ENCODE peak calls at places on chromosomes 4 and X, in four cellular contexts. B is lower lobe of right lung, J is sigmoid colon, Z is body of pancreas. T is an unnamed sample. For H3K4me1, the result is how much of the 10 kb centered on the place peaks cover.

GRCh38 chr4:3220586-3221494 is 28.1 kb upstream of the MSANTD1 start:
- DNase-seq in Z (no peak), B (peak), J (no peak), T (peak)

GRCh38 chr4:114474401-114474800 is 124.2 kb upstream of the UGT8 start:
- DNase-seq in J (no peak), Z (no peak), B (no peak), T (no peak)

GRCh38 chr4:106565727-106566126 is 197.1 kb upstream of the GIMD1 start:
- DNase-seq in Z (no peak), J (no peak), B (no peak), T (no peak)

GRCh38 chr4:136823020-136823419 is 709.3 kb downstream of the PCDH18 start:
- DNase-seq in B (no peak), Z (no peak), J (no peak), T (no peak)

GRCh38 chrX:103792916-103793540 is 16.4 kb downstream of the PLP1 start:
- DNase-seq in Z (no peak), B (no peak), J (no peak), T (no peak)

GRCh38 chr4:86972997-86973396 is 38.2 kb downstream of the AFF1 start:
- DNase-seq in B (peak), Z (peak), J (no peak), T (peak)

GRCh38 chrX:79095441-79096338 is 48.8 kb upstream of the GPR174 start:
- DNase-seq in J (no peak), Z (no peak), B (no peak), T (no peak)

GRCh38 chrX:623599-624323 is 6.8 kb upstream of the SHOX start:
- DNase-seq in Z (no peak), J (no peak), B (no peak), T (no peak)

GRCh38 chr4:184792950-184793555 is 32.7 kb downstream of the ACSL1 start:
- DNase-seq in J (no peak), B (peak), Z (no peak), T (peak)

GRCh38 chrX:107716045-107716684 is 59.4 kb downstream of the TSC22D3 start:
- DNase-seq in B (peak), Z (no peak), J (no peak), T (peak)

GRCh38 chrX:3706481-3706880 is 7.0 kb downstream of the PRKX start:
- DNase-seq in J (no peak), Z (no peak), B (no peak), T (no peak)

GRCh38 chrX:10239611-10240064 is 82.9 kb downstream of the CLCN4 start:
- DNase-seq in J (peak), B (no peak), Z (no peak), T (no peak)

GRCh38 chrX:41875142-41875541 is 48.2 kb downstream of the CASK start:
- DNase-seq in Z (no peak), B (no peak), J (no peak), T (no peak)

GRCh38 chr4:84875636-84876371 is 90.7 kb downstream of the WDFY3 start:
- DNase-seq in J (no peak), B (no peak), Z (no peak), T (no peak)

GRCh38 chr4:70678383-70678999 is 9.8 kb upstream of the UTP3 start:
- DNase-seq in Z (no peak), B (no peak), J (no peak), T (no peak)

GRCh38 chr4:123102897-123103489 is 180.6 kb upstream of the NUDT6 start:
- DNase-seq in Z (no peak), B (no peak), J (no peak), T (no peak)

GRCh38 chr4:103018391-103019318 is 850 bp downstream of the SLC9B1 start:
- DNase-seq in B (no peak), Z (peak), J (peak), T (no peak)

GRCh38 chrX:68732906-68733493 is 85.5 kb downstream of the STARD8 start:
- DNase-seq in Z (peak), J (peak), B (peak), T (peak)

GRCh38 chr4:79225360-79225759 is 100.5 kb downstream of the NAA11 start:
- DNase-seq in J (no peak), B (no peak), Z (no peak), T (no peak)

GRCh38 chr4:118680808-118681207 is 4.4 kb upstream of the METTL14 start:
- DNase-seq in B (no peak), J (no peak), Z (no peak), T (no peak)

GRCh38 chrX:78555401-78555980 is 103.6 kb downstream of the RTL3 start:
- DNase-seq in B (no peak), Z (no peak), J (no peak), T (no peak)

GRCh38 chr4:666822-667544 is 7.1 kb downstream of the ATP5ME start:
- DNase-seq in J (peak), Z (no peak), B (peak), T (peak)

DNA sequence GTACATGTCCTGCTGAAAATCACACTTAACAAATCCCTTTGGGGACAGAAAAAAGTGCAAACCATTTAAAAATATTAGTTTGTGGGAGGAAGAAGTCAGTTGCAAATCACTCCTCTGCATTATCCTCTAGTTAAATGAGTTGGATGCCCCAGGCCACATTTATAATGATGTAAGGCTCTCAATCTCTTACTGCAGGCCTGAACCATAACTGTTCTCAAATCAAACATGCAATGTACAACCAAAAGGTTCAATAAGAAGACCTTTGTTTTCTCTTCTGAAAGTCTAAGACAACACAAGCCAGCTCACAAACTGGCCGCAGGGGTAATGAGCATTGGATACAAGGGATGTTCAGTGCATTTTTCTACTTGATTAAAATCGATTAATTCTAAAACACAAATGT is 39.7 kb downstream of the IGFBP7 start:
- DNase-seq in J (no peak), B (no peak), Z (no peak), T (no peak)
- H3K4me1 ChIP-seq in J (under half), B (under half), Z (under half), T (under half)

DNA sequence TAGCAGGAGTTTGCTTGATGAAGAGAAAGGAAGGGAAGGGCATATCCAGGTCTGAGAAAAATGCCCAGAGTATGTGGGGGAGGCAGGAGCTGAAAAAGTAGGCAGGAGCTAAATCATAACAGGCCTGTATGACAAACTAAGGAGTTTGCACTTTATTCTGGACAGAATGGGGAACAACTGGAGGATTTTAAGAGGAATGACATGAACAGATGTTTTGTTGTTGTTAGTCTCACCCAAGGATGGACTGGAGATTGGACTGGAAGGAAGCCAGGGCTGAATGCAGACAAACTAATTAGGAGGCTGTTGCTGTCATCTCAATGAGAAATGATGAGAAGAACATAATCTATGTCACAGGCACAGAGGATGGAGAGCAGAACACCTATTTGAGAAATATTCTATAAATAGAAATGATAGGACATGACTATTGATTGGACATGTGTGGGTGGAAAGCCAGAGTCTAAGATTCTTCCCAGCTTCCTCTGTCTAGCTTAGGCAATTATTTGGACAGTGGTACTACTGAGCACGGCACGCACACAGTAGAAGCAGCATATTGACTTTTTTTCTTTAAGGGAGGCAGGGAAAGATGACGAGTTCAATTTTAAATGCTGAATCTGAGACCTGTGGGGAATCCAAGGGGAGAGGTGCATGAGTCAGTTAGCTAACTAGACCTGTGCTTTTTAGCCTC is 1.1 kb upstream of the USO1 start:
- DNase-seq in J (no peak), Z (no peak), B (no peak), T (no peak)
- H3K27ac ChIP-seq in J (peak), Z (peak), B (peak), T (peak)

GRCh38 chrX:20230406-20230805 is 36.3 kb downstream of the RPS6KA3 start:
- DNase-seq in B (no peak), Z (no peak), J (no peak), T (no peak)
- H3K4me1 ChIP-seq in B (under half), Z (under half), J (under half), T (under half)

DNA sequence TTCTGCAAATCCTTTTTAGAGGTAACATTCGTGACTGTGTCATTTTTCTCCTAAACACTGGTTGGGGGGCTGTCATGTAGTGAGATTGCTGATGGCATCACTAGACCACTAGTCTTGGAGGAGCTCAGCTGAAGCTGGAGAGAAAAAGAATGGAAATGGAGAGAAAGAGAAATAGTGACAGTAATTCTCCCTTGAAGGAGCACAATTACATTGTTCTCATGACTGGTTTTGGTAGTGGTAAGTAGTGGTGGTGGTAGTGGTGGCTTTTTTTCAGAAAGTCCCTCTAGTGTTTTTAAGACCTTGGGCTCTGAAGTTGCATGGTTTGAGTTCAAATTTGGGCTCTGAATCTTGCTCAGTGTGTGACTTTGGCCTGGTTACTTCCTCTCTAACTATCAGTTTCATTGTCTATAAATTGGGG is 99.8 kb downstream of the LARP7 start:
- DNase-seq in B (no peak), Z (no peak), J (no peak), T (no peak)
- H3K27ac ChIP-seq in B (no peak), Z (no peak), J (no peak), T (no peak)

GRCh38 chr4:82678046-82678445 is 116.3 kb upstream of the TMEM150C start:
- DNase-seq in J (no peak), Z (no peak), B (no peak), T (no peak)

GRCh38 chr4:82679531-82679930 is 117.7 kb upstream of the TMEM150C start:
- DNase-seq in B (no peak), Z (no peak), J (no peak), T (no peak)

GRCh38 chr4:82681759-82682158 is 116.8 kb downstream of the SCD5 start:
- DNase-seq in Z (no peak), J (no peak), B (no peak), T (no peak)

GRCh38 chr4:82680834-82681233 is 117.8 kb downstream of the SCD5 start:
- DNase-seq in Z (no peak), J (no peak), B (no peak), T (no peak)

DNA sequence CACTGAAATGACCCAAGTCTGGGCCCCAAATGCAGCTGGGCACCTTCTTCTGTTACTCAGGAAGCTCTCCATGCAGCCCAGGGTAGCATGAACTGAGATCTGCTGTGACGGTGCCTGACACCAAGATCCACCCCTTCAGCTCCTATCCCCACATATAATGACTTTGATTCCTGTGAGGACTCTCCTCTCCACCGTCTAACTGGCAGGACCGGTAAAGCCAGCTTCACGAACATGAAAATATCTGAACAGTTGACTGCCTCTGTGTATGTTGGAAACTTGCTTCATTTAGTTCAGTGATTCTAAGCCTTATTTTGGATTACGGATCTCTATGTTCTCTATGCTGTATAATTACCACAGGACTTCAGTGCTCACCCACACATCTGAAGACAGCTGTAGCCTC is 115.5 kb upstream of the TMEM150C start:
- DNase-seq in J (no peak), Z (no peak), B (no peak), T (no peak)
- H3K4me1 ChIP-seq in J (under half), Z (under half), B (under half), T (under half)

GRCh38 chrX:153336988-153337387 is 3.0 kb downstream of the ZNF275 start:
- DNase-seq in B (no peak), J (no peak), Z (no peak), T (no peak)
- H3K27ac ChIP-seq in B (no peak), J (no peak), Z (no peak), T (no peak)